ENCODE peak calls at places on chromosomes 11 and 22, in four cellular contexts. One of them, this sample, is unnamed.

GRCh38 chr11:75014129-75014528 is 25.4 kb downstream of the NEU3 start:
- DNase-seq in progenitor cell of endocrine pancreas: no peak
- DNase-seq in anterior cingulate cortex: no peak
- DNase-seq in kidney epithelial cell: no peak
- DNase-seq in this sample: no peak

GRCh38 chr11:57781529-57781943 is 19.9 kb downstream of the CTNND1 start:
- DNase-seq in progenitor cell of endocrine pancreas: peak
- DNase-seq in anterior cingulate cortex: no peak
- DNase-seq in kidney epithelial cell: no peak
- DNase-seq in this sample: no peak

GRCh38 chr11:729492-730074 is 17.7 kb upstream of the TALDO1 start:
- DNase-seq in progenitor cell of endocrine pancreas: no peak
- DNase-seq in anterior cingulate cortex: peak
- DNase-seq in kidney epithelial cell: no peak
- DNase-seq in this sample: no peak

GRCh38 chr11:79940165-79940564 is 499.3 kb upstream of the TENM4 start:
- DNase-seq in progenitor cell of endocrine pancreas: no peak
- DNase-seq in anterior cingulate cortex: no peak
- DNase-seq in kidney epithelial cell: peak
- DNase-seq in this sample: no peak

GRCh38 chr11:2097356-2097997 is 41.7 kb downstream of the IGF2 start:
- DNase-seq in progenitor cell of endocrine pancreas: peak
- DNase-seq in anterior cingulate cortex: no peak
- DNase-seq in kidney epithelial cell: peak
- DNase-seq in this sample: no peak

GRCh38 chr22:41479671-41480396 is 10.9 kb downstream of the ACO2 start:
- DNase-seq in progenitor cell of endocrine pancreas: no peak
- DNase-seq in anterior cingulate cortex: peak
- DNase-seq in kidney epithelial cell: no peak
- DNase-seq in this sample: no peak

GRCh38 chr11:78715639-78716311 is 141.1 kb upstream of the NARS2 start:
- DNase-seq in progenitor cell of endocrine pancreas: peak
- DNase-seq in anterior cingulate cortex: no peak
- DNase-seq in kidney epithelial cell: peak
- DNase-seq in this sample: peak

GRCh38 chr22:28395920-28396447 is 283.7 kb downstream of the TTC28 start:
- DNase-seq in progenitor cell of endocrine pancreas: no peak
- DNase-seq in anterior cingulate cortex: no peak
- DNase-seq in kidney epithelial cell: no peak
- DNase-seq in this sample: no peak

GRCh38 chr11:129458756-129459535 is 83.3 kb downstream of the BARX2 start:
- DNase-seq in progenitor cell of endocrine pancreas: no peak
- DNase-seq in anterior cingulate cortex: no peak
- DNase-seq in kidney epithelial cell: no peak
- DNase-seq in this sample: no peak

GRCh38 chr22:44920183-44920582 is 89.6 kb downstream of the PHF21B start:
- DNase-seq in progenitor cell of endocrine pancreas: no peak
- DNase-seq in anterior cingulate cortex: no peak
- DNase-seq in kidney epithelial cell: no peak
- DNase-seq in this sample: no peak

This sample was measured in DND-41.